ENCODE peak calls at places on chromosomes 16 and 17, in four cellular contexts. W is psoas muscle, F is gastrocnemius medialis, J is esophagus squamous epithelium. Z is an unnamed sample.

GRCh38 chr17:29401237-29401636 is 11.1 kb downstream of the TAOK1 start:
- DNase-seq in W (no peak), F (no peak), J (no peak), Z (no peak)

GRCh38 chr16:86889974-86890373 is 311.6 kb downstream of the FOXL1 start:
- DNase-seq in W (no peak), F (no peak), J (no peak), Z (no peak)

GRCh38 chr17:40516581-40517285 is 15.3 kb upstream of the TNS4 start:
- DNase-seq in W (no peak), F (peak; percentile 7), J (no peak), Z (no peak)

GRCh38 chr17:31373150-31374082 is 18.1 kb upstream of the RAB11FIP4 start:
- DNase-seq in W (no peak), F (no peak), J (no peak), Z (no peak)

GRCh38 chr16:22328081-22328725 is 31.0 kb downstream of the POLR3E start:
- DNase-seq in W (no peak), F (no peak), J (no peak), Z (no peak)

GRCh38 chr16:68005786-68006286 is 6.6 kb upstream of the DPEP2 start:
- DNase-seq in W (no peak), F (peak; percentile 45), J (peak; percentile 22), Z (peak; percentile 33)

GRCh38 chr16:82263456-82264159 is 93.6 kb upstream of the MPHOSPH6 start:
- DNase-seq in W (no peak), F (peak; percentile 22), J (no peak), Z (peak; percentile 19)

GRCh38 chr16:10918294-10919002 is 23.8 kb downstream of the DEXI start:
- DNase-seq in W (peak; percentile 94), F (peak; percentile 96), J (peak; percentile 38), Z (peak; percentile 95)

GRCh38 chr16:84243732-84244131 is 3.9 kb upstream of the KCNG4 start:
- DNase-seq in W (no peak), F (no peak), J (no peak), Z (no peak)

GRCh38 chr16:1195393-1195666 is 29.7 kb downstream of the TPSG1 start:
- DNase-seq in W (no peak), F (no peak), J (no peak), Z (no peak)

GRCh38 chr17:49031965-49032928 is 35.1 kb downstream of the IGF2BP1 start:
- DNase-seq in W (no peak), F (peak; percentile 14), J (no peak), Z (peak; percentile 33)
- H3K4me3 ChIP-seq in W (no peak overlapping the region), F (no peak overlapping the region), J (no peak overlapping the region), Z (no peak overlapping the region)

DNA sequence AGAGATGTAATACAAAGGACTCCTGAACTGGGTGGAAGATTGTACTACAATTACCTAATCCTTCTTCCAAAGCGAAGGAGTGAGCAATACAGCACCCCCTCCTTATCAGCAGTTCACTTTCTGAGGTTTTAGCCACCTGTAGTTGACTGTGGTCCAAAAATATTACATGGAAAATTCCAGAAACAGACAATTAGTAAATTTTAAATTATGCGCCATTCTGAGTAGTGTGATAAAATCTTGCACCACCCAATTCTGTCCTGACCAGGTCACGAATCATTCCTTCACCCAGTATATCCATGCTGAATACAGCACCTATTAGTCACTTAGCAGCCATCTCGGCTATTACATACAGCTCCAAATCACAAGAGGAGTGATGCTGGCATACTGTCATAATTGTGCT is 23.2 kb downstream of the VPS53 start:
- DNase-seq in W (no peak), F (no peak), J (no peak), Z (no peak)
- H3K36me3 ChIP-seq in W (peaks cover 12% of the 10 kb centered on the region), F (no peaks in the 10 kb centered on the region), J (peaks cover 5% of the 10 kb centered on the region), Z (peaks cover 98% of the 10 kb centered on the region)

DNA sequence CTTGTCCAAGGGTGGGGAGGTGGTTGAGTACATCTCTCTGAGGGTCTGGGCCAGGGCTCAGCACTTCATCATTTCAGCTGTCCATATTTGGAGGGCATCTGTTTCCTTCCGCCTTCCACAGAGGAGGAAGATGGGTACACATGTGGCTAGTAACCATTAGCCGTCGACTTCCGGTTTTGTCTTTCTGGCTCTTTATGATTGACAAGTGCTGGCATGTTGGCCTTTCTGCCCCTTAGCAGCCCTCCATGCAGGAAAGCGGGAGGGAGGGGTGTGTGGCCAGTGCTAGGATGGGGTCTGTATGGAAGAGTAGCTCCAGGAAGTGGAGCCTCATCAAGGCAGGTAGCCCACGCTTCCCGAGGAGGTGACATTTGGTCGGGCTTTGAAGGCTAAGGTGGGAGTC is 69.6 kb downstream of the RAI1 start:
- DNase-seq in W (no peak), F (no peak), J (no peak), Z (no peak)
- H3K4me1 ChIP-seq in W (peaks cover 30% of the 10 kb centered on the region), F (peaks cover 29% of the 10 kb centered on the region), J (peaks cover 77% of the 10 kb centered on the region), Z (peaks cover 54% of the 10 kb centered on the region)

GRCh38 chr16:4313563-4314531 is 2.0 kb upstream of the GLIS2 start:
- DNase-seq in W (peak; percentile 74), F (no peak), J (no peak), Z (peak; percentile 54)
- H3K4me3 ChIP-seq in W (no peak overlapping the region), F (no peak overlapping the region), J (no peak overlapping the region), Z (no peak overlapping the region)

GRCh38 chr17:63589646-63590045 is 11.0 kb upstream of the TACO1 start:
- DNase-seq in W (no peak), F (no peak), J (no peak), Z (no peak)
- H3K36me3 ChIP-seq in W (peaks cover 11% of the 10 kb centered on the region), F (peaks cover 3% of the 10 kb centered on the region), J (peaks cover 32% of the 10 kb centered on the region), Z (peaks cover 28% of the 10 kb centered on the region)

DNA sequence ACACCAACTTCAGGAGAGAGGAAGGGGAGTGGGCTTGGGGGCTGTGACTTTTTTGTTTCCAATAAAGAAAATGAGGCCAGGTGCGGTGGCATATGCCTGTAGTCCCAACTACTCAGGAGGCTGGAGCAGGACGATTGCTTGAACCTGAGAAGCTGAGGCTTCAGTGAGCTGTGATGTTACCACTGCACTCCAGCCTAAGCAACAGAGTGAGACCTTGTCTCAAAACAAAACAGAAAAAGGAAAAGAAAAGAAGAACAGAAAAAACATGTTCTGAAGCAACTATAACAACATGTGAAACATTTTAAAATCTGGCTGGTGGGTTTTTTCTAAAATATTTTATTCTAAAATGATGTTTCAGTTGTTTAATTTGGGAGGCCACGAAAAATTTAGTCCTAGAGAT is 554.0 kb upstream of the ZFHX3 start:
- DNase-seq in W (no peak), F (no peak), J (no peak), Z (no peak)
- H3K4me1 ChIP-seq in W (no peaks in the 10 kb centered on the region), F (no peaks in the 10 kb centered on the region), J (no peaks in the 10 kb centered on the region), Z (no peaks in the 10 kb centered on the region)

GRCh38 chr17:80893604-80894438 is 97.8 kb upstream of the CHMP6 start:
- DNase-seq in W (no peak), F (no peak), J (no peak), Z (no peak)

GRCh38 chr17:80894726-80895125 is 96.9 kb upstream of the CHMP6 start:
- DNase-seq in W (no peak), F (no peak), J (no peak), Z (no peak)

GRCh38 chr17:80892019-80892855 is 99.4 kb upstream of the CHMP6 start:
- DNase-seq in W (peak; percentile 92), F (peak; percentile 88), J (peak; percentile 48), Z (peak; percentile 70)

GRCh38 chr17:80894439-80894721 is 97.3 kb upstream of the CHMP6 start:
- DNase-seq in W (no peak), F (no peak), J (no peak), Z (no peak)

DNA sequence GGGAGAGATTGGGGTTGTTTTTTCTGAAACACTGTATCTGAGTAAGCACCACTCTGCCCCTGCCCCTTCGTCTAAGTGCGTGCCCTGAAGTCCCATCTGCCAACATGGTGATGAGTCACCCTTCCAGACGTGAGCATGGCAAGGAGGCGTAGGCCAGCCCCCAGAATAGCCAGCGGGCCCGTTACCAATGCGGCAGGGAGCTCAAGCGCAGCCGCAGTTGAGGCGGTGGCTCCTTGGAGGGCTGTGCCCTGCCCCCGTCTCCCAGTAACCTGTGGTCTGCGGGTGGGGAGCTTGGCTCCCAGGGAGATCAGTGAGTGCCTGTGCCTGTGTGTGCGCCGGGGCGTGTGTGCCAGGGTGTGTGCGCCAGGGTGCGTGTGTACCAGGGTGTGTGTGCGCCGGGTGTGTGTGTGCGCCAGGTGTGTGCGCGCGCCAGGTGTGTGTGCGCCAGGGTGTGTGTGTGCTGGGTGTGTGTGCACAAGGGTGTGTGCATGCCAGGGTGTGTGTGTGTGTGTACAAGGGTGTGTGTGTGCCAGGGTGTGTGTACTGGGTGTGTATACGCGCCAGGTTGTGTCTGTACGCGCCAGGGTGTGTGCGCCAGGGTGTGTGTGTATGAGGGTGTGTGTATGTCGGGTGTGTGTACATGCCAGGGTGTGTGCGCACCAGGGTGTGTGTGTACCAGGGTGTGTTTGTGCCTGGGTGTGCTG is 98.6 kb upstream of the CHMP6 start:
- DNase-seq in W (peak; percentile 83), F (peak; percentile 91), J (no peak), Z (no peak)
- H3K4me3 ChIP-seq in W (no peak overlapping the region), F (no peak overlapping the region), J (no peak overlapping the region), Z (no peak overlapping the region)

GRCh38 chr16:70276392-70276791 is 12.9 kb downstream of the AARS1 start:
- DNase-seq in W (no peak), F (no peak), J (no peak), Z (no peak)
- H3K36me3 ChIP-seq in W (peaks cover 30% of the 10 kb centered on the region), F (no peaks in the 10 kb centered on the region), J (peaks cover 40% of the 10 kb centered on the region), Z (peaks cover 79% of the 10 kb centered on the region)